ENCODE peak calls at places on chromosomes 12 and 14, in nine cellular contexts. B is DND-41, Y is tibial artery, L is A549, N is left ventricle myocardium inferior, D is stomach, C is testis, I is ovary, F is body of pancreas. M is an unnamed sample.

GRCh38 chr12:124036117-124037109 is 63.4 kb downstream of the ZNF664 start:
- DNase-seq in C (peak; percentile 61), Y (no peak), I (peak; percentile 63), N (no peak), F (peak; percentile 47), B (peak; percentile 49), L (peak; percentile 33), D (peak; percentile 50), M (no peak)

GRCh38 chr14:65258391-65258790 is 154.1 kb upstream of the FUT8 start:
- DNase-seq in Y (no peak), I (no peak), D (no peak), B (no peak), C (no peak), N (no peak), L (peak; percentile 58), F (no peak), M (no peak)

GRCh38 chr12:105235747-105236476 is at the start of gene APPL2:
- DNase-seq in N (peak; percentile 92), B (peak; percentile 88), C (peak; percentile 94), D (peak; percentile 91), I (peak; percentile 91), F (peak; percentile 91), L (peak; percentile 91), Y (peak; percentile 95), M (peak; percentile 93)

GRCh38 chr12:122413516-122414404 is 8.7 kb downstream of the CLIP1 start:
- DNase-seq in Y (no peak), I (no peak), N (no peak), L (no peak), F (no peak), D (no peak), C (no peak), B (no peak), M (no peak)

GRCh38 chr14:31580234-31580633 is 19.0 kb downstream of the NUBPL start:
- DNase-seq in B (no peak), D (no peak), L (no peak), N (no peak), F (no peak), C (no peak), Y (no peak), I (no peak), M (no peak)

GRCh38 chr12:114166360-114166759 is 200.2 kb upstream of the RBM19 start:
- DNase-seq in F (peak; percentile 15), C (peak; percentile 51), I (no peak), Y (no peak), N (no peak), B (peak; percentile 6), D (no peak), L (peak; percentile 49), M (peak; percentile 33)

GRCh38 chr12:53495903-53496751 is 3.1 kb downstream of the MAP3K12 start:
- DNase-seq in B (no peak), I (peak; percentile 63), D (no peak), F (no peak), N (no peak), Y (peak; percentile 72), L (peak; percentile 88), C (peak; percentile 78), M (no peak)

GRCh38 chr12:93778306-93778705 is 101.1 kb downstream of the CRADD start:
- DNase-seq in D (no peak), Y (peak; percentile 80), L (no peak), B (no peak), F (peak; percentile 22), N (peak; percentile 60), I (peak; percentile 53), C (peak; percentile 29), M (no peak)

DNA sequence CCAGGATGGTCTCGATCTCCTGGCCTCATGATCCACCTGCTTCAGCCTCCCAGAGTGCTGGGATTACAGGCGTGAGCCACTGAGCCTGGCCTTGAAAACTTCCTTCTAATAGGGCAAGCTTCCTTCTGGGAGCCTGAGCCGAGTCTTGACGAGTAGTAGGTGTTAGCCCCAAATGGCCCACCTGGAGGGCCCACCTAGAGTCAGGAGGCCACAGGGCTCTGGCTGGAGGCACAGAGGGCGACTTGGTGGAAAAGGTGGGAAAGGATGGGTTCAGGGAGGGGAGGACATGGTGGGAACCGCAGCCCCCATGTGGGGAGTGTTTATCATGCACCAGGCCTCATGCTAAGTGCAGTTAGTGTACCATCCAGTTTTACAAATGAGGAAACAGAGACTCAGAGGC is 3.0 kb upstream of the LRP1-AS start:
- DNase-seq in B (no peak), F (no peak), C (no peak), Y (no peak), L (no peak), D (no peak), I (no peak), N (no peak), M (no peak)
- H3K27ac ChIP-seq in B (no peak overlapping the region), F (peak overlapping the region; percentile 35), C (peak overlapping the region; percentile 23), Y (peak overlapping the region; percentile 85), L (no peak overlapping the region), D (peak overlapping the region; percentile 88), I (peak overlapping the region; percentile 91), N (peak overlapping the region; percentile 94), M (peak overlapping the region; percentile 78)

GRCh38 chr12:95959107-95959506 is 16.0 kb downstream of the AMDHD1 start:
- DNase-seq in D (no peak), Y (no peak), F (no peak), N (no peak), C (no peak), I (no peak), L (peak; percentile 66), B (no peak), M (no peak)

GRCh38 chr12:95953000-95953399 is 9.9 kb downstream of the AMDHD1 start:
- DNase-seq in F (no peak), C (no peak), B (no peak), I (no peak), Y (no peak), L (no peak), D (no peak), N (no peak), M (no peak)

GRCh38 chr12:95960241-95960640 is 17.1 kb downstream of the AMDHD1 start:
- DNase-seq in D (no peak), I (no peak), N (no peak), Y (no peak), C (no peak), L (no peak), B (no peak), F (no peak), M (no peak)

GRCh38 chr12:95955549-95956159 is 12.5 kb downstream of the AMDHD1 start:
- DNase-seq in I (no peak), F (no peak), L (no peak), B (no peak), D (no peak), N (no peak), Y (no peak), C (no peak), M (no peak)

GRCh38 chr12:95956557-95957145 is 13.5 kb downstream of the AMDHD1 start:
- DNase-seq in C (peak; percentile 46), B (no peak), L (no peak), N (no peak), F (no peak), I (no peak), Y (no peak), D (no peak), M (no peak)
- H3K4me3 ChIP-seq in C (no peak overlapping the region), B (no peak overlapping the region), L (no peak overlapping the region), N (no peak overlapping the region), F (no peak overlapping the region), I (no peak overlapping the region), Y (no peak overlapping the region), D (no peak overlapping the region), M (no peak overlapping the region)

GRCh38 chr12:116528498-116528897 is 30.7 kb upstream of the MAP1LC3B2 start:
- DNase-seq in N (no peak), D (no peak), C (no peak), I (no peak), L (peak; percentile 41), Y (no peak), B (no peak), F (no peak), M (no peak)

GRCh38 chr12:116528067-116528466 is 31.1 kb upstream of the MAP1LC3B2 start:
- DNase-seq in B (no peak), N (no peak), C (no peak), Y (no peak), L (peak; percentile 91), D (no peak), F (no peak), I (no peak), M (no peak)

GRCh38 chr12:116525418-116526001 is 33.7 kb upstream of the MAP1LC3B2 start:
- DNase-seq in N (peak; percentile 48), L (peak; percentile 87), I (peak; percentile 63), C (peak; percentile 58), Y (peak; percentile 92), B (no peak), F (peak; percentile 84), D (peak; percentile 80), M (no peak)

GRCh38 chr12:116524311-116524710 is 34.9 kb upstream of the MAP1LC3B2 start:
- DNase-seq in D (no peak), I (no peak), C (no peak), L (no peak), B (no peak), N (no peak), Y (no peak), F (no peak), M (no peak)

DNA sequence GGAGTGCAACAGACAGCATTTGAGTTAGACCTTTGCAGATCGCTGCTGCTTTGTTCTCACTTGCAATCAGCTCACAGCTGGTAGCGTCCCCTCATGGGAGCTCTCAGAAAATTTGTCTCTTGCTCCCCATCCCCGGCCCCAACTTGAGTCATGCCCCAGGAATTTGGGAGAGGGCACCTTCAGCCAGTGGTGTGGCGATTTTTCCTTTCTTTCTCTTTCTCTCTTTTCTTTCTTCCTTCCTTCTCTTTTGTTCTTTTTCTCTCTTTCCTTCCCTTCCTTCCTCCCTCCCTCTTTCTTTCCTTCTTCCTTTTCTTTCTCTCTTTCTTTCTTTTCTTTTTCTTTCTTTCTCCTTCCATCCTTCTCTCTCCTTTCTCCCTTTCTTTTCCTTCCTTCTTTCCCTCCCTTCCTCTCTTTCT is 34.2 kb upstream of the MAP1LC3B2 start:
- DNase-seq in Y (no peak), F (no peak), D (no peak), N (no peak), B (no peak), L (peak; percentile 77), C (no peak), I (no peak), M (no peak)
- TF ChIP-seq CTCF in Y (no peak), F (no peak), D (no peak), N (no peak), B (no peak), L (peak; percentile 21), C (no peak), I (no peak), M (no peak)

GRCh38 chr14:89255012-89255411 is 162.0 kb downstream of the FOXN3 start:
- DNase-seq in F (no peak), C (no peak), N (no peak), L (no peak), Y (no peak), D (no peak), I (no peak), B (no peak), M (no peak)

GRCh38 chr14:89256951-89257350 is 160.1 kb downstream of the FOXN3 start:
- DNase-seq in N (no peak), Y (no peak), F (no peak), D (no peak), L (no peak), C (no peak), B (no peak), I (no peak), M (no peak)

GRCh38 chr14:89254201-89254919 is 162.7 kb downstream of the FOXN3 start:
- DNase-seq in L (no peak), D (no peak), F (no peak), I (no peak), N (no peak), B (no peak), Y (no peak), C (no peak), M (no peak)

GRCh38 chr14:89256273-89256672 is 160.8 kb downstream of the FOXN3 start:
- DNase-seq in I (no peak), B (no peak), C (no peak), Y (no peak), D (no peak), L (no peak), F (no peak), N (no peak), M (no peak)

GRCh38 chr14:89255852-89256251 is 161.2 kb downstream of the FOXN3 start:
- DNase-seq in N (no peak), F (no peak), Y (no peak), L (no peak), B (no peak), C (no peak), I (no peak), D (no peak), M (no peak)
- H3K27ac ChIP-seq in N (peak overlapping the region; percentile 4), F (no peak overlapping the region), Y (peak overlapping the region; percentile 41), L (no peak overlapping the region), B (no peak overlapping the region), C (no peak overlapping the region), I (no peak overlapping the region), D (no peak overlapping the region), M (no peak overlapping the region)

M was measured in dorsolateral prefrontal cortex.